ENCODE peak calls at places on chromosomes 16 and 17, in eight cellular contexts. L is transverse colon; I is cardiac muscle cell; J is neural progenitor cell; M is Peyer's patch; K is OCI-LY7; W is psoas muscle; X is CD8-positive, alpha-beta memory T cell. Q is an unnamed sample. For H3K36me3 and H3K4me1, the result is how much of the 10 kb centered on the place peaks cover.

GRCh38 chr17:7882068-7882467 is 6.5 kb upstream of the CHD3 start:
- DNase-seq in W (no peak), K (peak), M (no peak), X (no peak), I (no peak), L (no peak), J (no peak), Q (no peak)

GRCh38 chr17:17391575-17392370 is 85.0 kb upstream of the MED9 start:
- DNase-seq in M (no peak), I (no peak), K (peak), W (no peak), L (peak), J (no peak), X (peak), Q (peak)

GRCh38 chr16:23392223-23392600 is 60.8 kb downstream of the COG7 start:
- DNase-seq in I (no peak), M (peak), L (no peak), K (no peak), J (no peak), X (no peak), W (no peak), Q (no peak)

GRCh38 chr16:88118376-88118775 is 167.1 kb downstream of the BANP start:
- DNase-seq in X (no peak), K (no peak), L (no peak), I (peak), J (peak), M (no peak), W (no peak), Q (no peak)

GRCh38 chr17:45004388-45004787 is 36.3 kb upstream of the C1QL1 start:
- DNase-seq in L (no peak), J (no peak), W (no peak), X (no peak), K (no peak), M (no peak), I (no peak), Q (no peak)

GRCh38 chr16:57690782-57691471 is 3.7 kb upstream of the DRC7 start:
- DNase-seq in K (no peak), J (no peak), L (no peak), I (peak), X (no peak), W (no peak), M (no peak), Q (no peak)

GRCh38 chr17:47257651-47258339 is 4.2 kb downstream of the ITGB3 start:
- DNase-seq in L (no peak), M (no peak), K (no peak), I (peak), X (no peak), W (no peak), J (no peak), Q (no peak)

GRCh38 chr16:55534773-55535172 is 25.9 kb downstream of the LPCAT2 start:
- DNase-seq in M (no peak), W (no peak), X (no peak), K (no peak), I (no peak), J (no peak), L (no peak), Q (peak)

GRCh38 chr17:50807675-50808074 is 27.7 kb upstream of the WFIKKN2 start:
- DNase-seq in L (no peak), X (no peak), K (no peak), J (no peak), M (no peak), I (no peak), W (no peak), Q (no peak)

GRCh38 chr17:29674270-29674669 is 51.6 kb upstream of the CORO6 start:
- DNase-seq in W (no peak), J (no peak), K (peak), L (no peak), M (no peak), X (no peak), I (no peak), Q (peak)

GRCh38 chr17:42950044-42950783 is 14.0 kb downstream of the AARSD1 start:
- DNase-seq in I (no peak), X (no peak), K (no peak), L (no peak), M (no peak), J (no peak), W (no peak), Q (no peak)

GRCh38 chr17:75194879-75195278 is 10.6 kb upstream of the NUP85 start:
- DNase-seq in M (no peak), L (no peak), X (no peak), J (no peak), W (no peak), K (no peak), I (no peak), Q (no peak)

GRCh38 chr17:49495842-49496182 is 719 bp downstream of the NGFR start:
- DNase-seq in I (no peak), W (no peak), X (no peak), K (no peak), J (peak), M (no peak), L (no peak), Q (no peak)

GRCh38 chr17:75508848-75509450 is 6.4 kb downstream of the CASKIN2 start:
- DNase-seq in W (peak), M (no peak), L (no peak), I (no peak), J (no peak), X (no peak), K (no peak), Q (no peak)

GRCh38 chr17:49836111-49837030 is 11.5 kb downstream of the TAC4 start:
- DNase-seq in J (no peak), I (peak), M (no peak), X (no peak), L (no peak), W (no peak), K (no peak), Q (no peak)

GRCh38 chr17:60392845-60393702 is 1.1 kb upstream of the USP32 start:
- DNase-seq in M (no peak), W (peak), L (peak), J (peak), I (peak), K (peak), X (peak), Q (peak)

GRCh38 chr17:36749493-36749892 is 148.1 kb downstream of the MRM1 start:
- DNase-seq in K (no peak), X (no peak), I (no peak), L (no peak), J (no peak), M (no peak), W (no peak), Q (no peak)

GRCh38 chr16:86960266-86960665 is 356.9 kb downstream of the C16orf95 start:
- DNase-seq in M (no peak), X (no peak), I (no peak), K (no peak), J (peak), W (no peak), L (no peak), Q (no peak)

GRCh38 chr17:76121932-76122383 is 18.4 kb upstream of the EXOC7 start:
- DNase-seq in L (no peak), M (peak), K (no peak), X (no peak), J (no peak), I (peak), W (no peak), Q (no peak)

GRCh38 chr17:82236142-82236971 is 7.5 kb downstream of the SLC16A3 start:
- DNase-seq in I (peak), W (peak), X (peak), K (peak), M (peak), J (peak), L (peak), Q (peak)

GRCh38 chr17:19288453-19288852 is 51.3 kb downstream of the EPN2 start:
- DNase-seq in I (peak), M (no peak), W (no peak), L (no peak), J (peak), X (no peak), K (no peak), Q (no peak)

GRCh38 chr17:72177738-72178137 is 56.9 kb downstream of the SOX9 start:
- DNase-seq in M (no peak), X (no peak), L (no peak), J (no peak), W (no peak), K (no peak), I (no peak), Q (no peak)

GRCh38 chr16:88533381-88533831 is 36.8 kb upstream of the ZC3H18 start:
- DNase-seq in J (no peak), I (peak), K (no peak), M (no peak), X (no peak), W (peak), L (no peak), Q (no peak)

GRCh38 chr17:44738214-44738906 is 20.4 kb upstream of the ADAM11 start:
- DNase-seq in X (no peak), K (no peak), J (no peak), L (no peak), M (no peak), W (no peak), I (no peak), Q (peak)

GRCh38 chr16:46830417-46830901 is 521 bp downstream of the C16orf87 start:
- DNase-seq in W (peak), L (peak), K (peak), M (no peak), J (peak), X (peak), I (peak), Q (peak)

GRCh38 chr17:2975469-2975958 is 87.9 kb downstream of the OR1D5 start:
- DNase-seq in W (no peak), I (peak), L (peak), J (no peak), M (no peak), X (no peak), K (no peak), Q (no peak)

GRCh38 chr17:44934745-44935105 is 12.8 kb downstream of the KIF18B start:
- DNase-seq in X (no peak), J (no peak), M (peak), I (no peak), L (no peak), W (no peak), K (no peak), Q (no peak)

GRCh38 chr17:75097865-75098264 is 10.1 kb downstream of the SLC16A5 start:
- DNase-seq in W (no peak), J (no peak), X (no peak), M (no peak), I (no peak), L (no peak), K (no peak), Q (no peak)

GRCh38 chr17:81641825-81642489 is 5.0 kb downstream of the TSPAN10 start:
- DNase-seq in J (no peak), M (no peak), L (no peak), W (no peak), I (peak), K (no peak), X (no peak), Q (no peak)

GRCh38 chr16:2170587-2171435 is 15.2 kb downstream of the TRAF7 start:
- DNase-seq in L (no peak), W (no peak), I (no peak), M (no peak), J (no peak), X (no peak), K (no peak), Q (no peak)
- H3K36me3 ChIP-seq in L (under half), W (half or more), I (under half), M (under half), J (under half), X (under half), K (half or more), Q (under half)

DNA sequence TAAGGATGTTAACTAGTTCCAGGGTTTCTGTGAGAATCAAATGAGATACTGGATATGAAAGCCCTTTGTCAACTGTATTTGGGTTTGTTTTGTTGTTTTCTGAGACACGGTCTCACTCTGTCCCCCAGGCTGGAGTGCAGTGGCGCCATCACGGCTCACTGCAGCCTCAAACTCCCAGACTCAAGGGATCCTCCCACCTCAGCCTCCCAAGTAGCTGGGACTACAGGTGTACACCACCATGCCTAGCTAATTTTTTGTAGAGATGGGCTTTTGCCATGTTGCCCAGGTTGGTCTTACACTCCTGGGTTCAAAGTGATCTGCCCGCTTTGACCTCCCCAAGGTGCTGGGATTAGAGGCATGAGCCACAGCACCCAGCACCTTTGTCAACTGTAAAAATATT is 8.9 kb downstream of the SUPT4H1 start:
- DNase-seq in L (no peak), J (no peak), W (no peak), X (no peak), I (no peak), K (no peak), M (no peak), Q (no peak)
- H3K4me1 ChIP-seq in L (under half), J (under half), W (under half), X (half or more), I (under half), K (half or more), M (under half), Q (half or more)

GRCh38 chr17:6636616-6637457 is 3.7 kb downstream of the KIAA0753 start:
- DNase-seq in M (no peak), X (no peak), K (no peak), J (no peak), W (no peak), I (no peak), L (no peak), Q (no peak)

GRCh38 chr17:6636105-6636504 is 4.4 kb downstream of the KIAA0753 start:
- DNase-seq in W (no peak), M (no peak), K (no peak), J (no peak), X (no peak), I (no peak), L (no peak), Q (no peak)

GRCh38 chr17:6630390-6630789 is 10.1 kb downstream of the KIAA0753 start:
- DNase-seq in I (no peak), J (no peak), X (no peak), W (no peak), L (no peak), M (no peak), K (no peak), Q (no peak)

GRCh38 chr17:6633263-6633662 is 7.2 kb downstream of the KIAA0753 start:
- DNase-seq in W (no peak), J (no peak), X (no peak), K (no peak), L (no peak), I (no peak), M (no peak), Q (no peak)

DNA sequence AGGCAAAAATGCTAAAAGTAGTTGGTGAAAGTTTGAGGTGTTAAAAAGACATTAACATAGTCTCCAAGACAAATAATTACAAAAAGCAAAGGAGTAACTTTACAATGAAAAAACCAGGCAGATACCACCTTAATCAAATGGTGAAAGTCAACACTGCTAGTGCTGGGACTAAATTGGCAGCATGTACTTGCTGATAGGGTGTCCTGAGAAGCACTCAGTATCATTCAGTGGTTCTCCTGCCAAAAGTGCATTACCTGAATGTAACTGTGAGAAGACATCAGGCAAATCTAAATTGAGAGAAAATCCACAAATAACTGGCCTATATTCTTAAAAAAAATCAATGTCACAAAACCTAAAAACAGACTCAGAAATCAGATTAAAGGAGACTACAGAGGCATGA is 8.0 kb downstream of the KIAA0753 start:
- DNase-seq in J (no peak), M (no peak), W (no peak), K (no peak), I (no peak), X (no peak), L (no peak), Q (no peak)
- H3K36me3 ChIP-seq in J (under half), M (under half), W (half or more), K (half or more), I (under half), X (under half), L (under half), Q (under half)

GRCh38 chr16:1000608-1001007 is 19.0 kb downstream of the SOX8 start:
- DNase-seq in M (no peak), L (no peak), X (no peak), K (no peak), J (no peak), W (no peak), I (no peak), Q (no peak)
- H3K4me1 ChIP-seq in M (under half), L (under half), X (half or more), K (under half), J (under half), W (under half), I (under half), Q (under half)

GRCh38 chr16:66474750-66475199 is 47.7 kb downstream of the BEAN1 start:
- DNase-seq in L (peak), W (no peak), I (no peak), X (peak), J (no peak), M (no peak), K (peak), Q (peak)
- H3K36me3 ChIP-seq in L (under half), W (under half), I (under half), X (under half), J (under half), M (under half), K (under half), Q (under half)

DNA sequence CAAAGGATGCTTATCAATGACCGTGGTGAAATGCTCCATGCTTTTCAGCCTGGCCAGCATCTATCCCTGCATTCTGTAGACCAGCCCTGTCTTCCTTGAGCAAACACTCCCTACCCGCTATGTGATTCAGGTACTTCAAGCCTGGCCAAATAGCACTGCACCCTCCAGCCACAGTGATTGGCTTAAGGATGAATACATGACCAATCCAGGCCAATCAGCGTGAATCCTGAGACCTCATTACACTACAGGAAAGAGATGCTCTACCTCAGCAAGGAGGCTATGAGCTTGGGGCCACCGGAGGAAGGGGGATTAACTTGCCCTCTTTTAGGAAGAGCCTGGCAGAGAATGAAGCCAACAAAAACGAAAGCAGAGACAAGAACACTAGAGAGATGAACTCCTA is 162.5 kb downstream of the ZNF423 start:
- DNase-seq in X (no peak), J (no peak), M (no peak), K (no peak), L (no peak), W (no peak), I (no peak), Q (no peak)
- H3K4me1 ChIP-seq in X (under half), J (half or more), M (under half), K (under half), L (under half), W (under half), I (under half), Q (under half)

DNA sequence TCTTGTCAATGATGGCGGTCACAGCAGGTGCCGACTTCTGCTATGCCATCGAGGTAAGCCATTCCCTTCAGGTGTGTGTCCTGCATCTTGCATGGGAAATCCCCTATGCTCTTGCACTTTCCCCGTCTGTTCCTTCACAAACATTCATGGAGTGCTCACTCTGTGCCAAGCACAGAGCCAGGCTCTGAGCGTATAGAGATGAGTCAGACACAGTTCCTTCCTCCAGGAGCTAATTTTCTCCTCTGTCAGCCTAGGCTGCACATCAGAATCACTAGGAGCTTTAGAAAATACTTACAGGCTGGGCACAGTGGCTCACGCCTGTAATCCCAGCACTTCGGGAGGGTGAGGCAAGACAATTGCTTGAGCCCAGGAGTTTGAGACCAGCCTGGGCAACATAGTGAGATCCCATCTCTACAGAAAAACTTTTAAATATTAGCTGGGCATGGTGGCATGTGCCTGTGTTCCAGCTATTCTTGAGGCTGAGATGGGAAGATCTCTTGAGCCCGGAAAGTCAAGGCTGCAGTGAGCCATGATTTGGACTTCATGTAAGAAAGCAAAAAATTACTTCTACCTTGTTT is 14.1 kb downstream of the PRMT7 start:
- DNase-seq in L (no peak), W (no peak), M (no peak), J (no peak), X (no peak), I (no peak), K (no peak), Q (no peak)
- H3K36me3 ChIP-seq in L (under half), W (half or more), M (under half), J (under half), X (under half), I (under half), K (half or more), Q (under half)

GRCh38 chr17:39095309-39095686 is 56.1 kb downstream of the PLXDC1 start:
- DNase-seq in J (no peak), W (no peak), I (peak), X (no peak), K (no peak), M (no peak), L (no peak), Q (no peak)
- H3K4me1 ChIP-seq in J (under half), W (under half), I (under half), X (half or more), K (half or more), M (under half), L (under half), Q (under half)

GRCh38 chr17:78804777-78805176 is 22.7 kb upstream of the CYTH1 start:
- DNase-seq in K (no peak), X (no peak), J (no peak), I (no peak), W (no peak), M (no peak), L (no peak), Q (no peak)

GRCh38 chr17:78803161-78803845 is 21.2 kb upstream of the CYTH1 start:
- DNase-seq in J (no peak), M (no peak), K (no peak), L (no peak), X (no peak), W (no peak), I (no peak), Q (no peak)

GRCh38 chr17:78800132-78800931 is 18.3 kb upstream of the CYTH1 start:
- DNase-seq in J (no peak), X (no peak), M (no peak), W (no peak), K (no peak), I (no peak), L (no peak), Q (no peak)

GRCh38 chr17:78802008-78802407 is 19.9 kb upstream of the CYTH1 start:
- DNase-seq in L (no peak), W (no peak), I (no peak), K (no peak), X (no peak), M (no peak), J (no peak), Q (no peak)

GRCh38 chr17:78802459-78802858 is 20.4 kb upstream of the CYTH1 start:
- DNase-seq in I (no peak), L (no peak), K (no peak), J (no peak), W (no peak), M (no peak), X (no peak), Q (no peak)
- H3K36me3 ChIP-seq in I (under half), L (under half), K (half or more), J (under half), W (half or more), M (under half), X (half or more), Q (under half)

GRCh38 chr16:67015317-67015731 is 13.6 kb upstream of the CBFB start:
- DNase-seq in J (no peak), L (peak), M (peak), I (no peak), K (no peak), X (no peak), W (no peak), Q (no peak)
- H3K4me1 ChIP-seq in J (under half), L (under half), M (under half), I (under half), K (under half), X (under half), W (under half), Q (under half)

Q was measured in MM.1S.